ENCODE peak calls at places on chromosomes 16 and 17, in six cellular contexts. B is NT2/D1, O is A673, Z is ovary, H is left ventricle myocardium inferior, S is tibial artery. N is an unnamed sample.
A peak's percentile ranks its signal among the peaks of the same experiment; 100 is the strongest.

GRCh38 chr16:66598111-66598510 is 6.4 kb upstream of the CMTM3 start:
- DNase-seq in B (no peak), O (no peak), Z (no peak), H (no peak), S (no peak), N (no peak)

GRCh38 chr16:89230210-89230609 is 12.7 kb downstream of the ZNF778 start:
- DNase-seq in B (no peak), O (no peak), Z (peak; percentile 19), H (no peak), S (no peak), N (peak; percentile 99)

GRCh38 chr16:11473728-11474127 is 113.0 kb downstream of the LITAF start:
- DNase-seq in B (no peak), O (no peak), Z (no peak), H (no peak), S (no peak), N (no peak)

GRCh38 chr17:78793968-78794367 is 11.9 kb upstream of the CYTH1 start:
- DNase-seq in B (no peak), O (no peak), Z (no peak), H (no peak), S (no peak), N (no peak)

GRCh38 chr16:4179020-4179419 is 62.8 kb upstream of the ADCY9 start:
- DNase-seq in B (no peak), O (peak; percentile 41), Z (peak; percentile 40), H (peak; percentile 22), S (peak; percentile 37), N (no peak)

GRCh38 chr17:80345841-80346497 is 69.0 kb upstream of the ENDOV start:
- DNase-seq in B (no peak), O (no peak), Z (peak; percentile 21), H (no peak), S (no peak), N (no peak)

GRCh38 chr16:13231365-13231764 is 330.0 kb downstream of the SHISA9 start:
- DNase-seq in B (peak; percentile 42), O (no peak), Z (no peak), H (no peak), S (no peak), N (no peak)

GRCh38 chr17:79809530-79810137 is 12.8 kb upstream of the CBX8 start:
- DNase-seq in B (no peak), O (no peak), Z (no peak), H (no peak), S (no peak), N (no peak)

GRCh38 chr16:11547517-11547916 is 39.2 kb downstream of the LITAF start:
- DNase-seq in B (no peak), O (no peak), Z (no peak), H (no peak), S (no peak), N (no peak)

GRCh38 chr17:32281011-32281451 is 15.4 kb downstream of the RHBDL3 start:
- DNase-seq in B (no peak), O (no peak), Z (no peak), H (peak; percentile 67), S (no peak), N (peak; percentile 40)

GRCh38 chr17:30234954-30235353 is 543 bp downstream of the SLC6A4 start:
- DNase-seq in B (no peak), O (no peak), Z (no peak), H (no peak), S (no peak), N (no peak)

GRCh38 chr17:29076722-29077121 is 33.8 kb downstream of the PIPOX start:
- DNase-seq in B (no peak), O (no peak), Z (no peak), H (no peak), S (no peak), N (no peak)

GRCh38 chr17:44906987-44907681 is 7.9 kb upstream of the EFTUD2 start:
- DNase-seq in B (no peak), O (no peak), Z (no peak), H (no peak), S (no peak), N (peak; percentile 79)

GRCh38 chr16:72198021-72198420 is 26.1 kb upstream of the PMFBP1 start:
- DNase-seq in B (no peak), O (peak; percentile 38), Z (peak; percentile 40), H (no peak), S (peak; percentile 75), N (no peak)

GRCh38 chr16:83011101-83011720 is 384.4 kb downstream of the CDH13 start:
- DNase-seq in B (no peak), O (no peak), Z (no peak), H (no peak), S (no peak), N (no peak)

GRCh38 chr16:29993191-29993902 is 2.1 kb downstream of the HIRIP3 start:
- DNase-seq in B (no peak), O (no peak), Z (peak; percentile 41), H (no peak), S (no peak), N (no peak)

GRCh38 chr17:45906927-45907622 is 12.7 kb downstream of the MAPT start:
- DNase-seq in B (no peak), O (no peak), Z (no peak), H (no peak), S (no peak), N (no peak)

GRCh38 chr17:78500806-78501205 is 76.4 kb downstream of the DNAH17 start:
- DNase-seq in B (no peak), O (no peak), Z (no peak), H (no peak), S (no peak), N (no peak)

GRCh38 chr16:4588961-4589360 is 25.7 kb downstream of the UBALD1 start:
- DNase-seq in B (no peak), O (no peak), Z (no peak), H (no peak), S (no peak), N (no peak)

GRCh38 chr16:57377080-57377841 is 5.0 kb downstream of the CX3CL1 start:
- DNase-seq in B (no peak), O (no peak), Z (no peak), H (no peak), S (no peak), N (peak; percentile 20)

GRCh38 chr16:50310308-50311133 is 44.2 kb downstream of the ADCY7 start:
- DNase-seq in B (no peak), O (no peak), Z (peak; percentile 73), H (no peak), S (no peak), N (no peak)

GRCh38 chr16:4272114-4272954 is 489 bp downstream of the TFAP4 start:
- DNase-seq in B (peak; percentile 15), O (peak; percentile 76), Z (no peak), H (peak; percentile 61), S (peak; percentile 56), N (peak; percentile 49)

GRCh38 chr17:45705123-45706009 is 78.8 kb upstream of the CRHR1 start:
- DNase-seq in B (no peak), O (no peak), Z (no peak), H (no peak), S (no peak), N (no peak)

GRCh38 chr16:727291-727977 is 528 bp downstream of the HAGHL start:
- DNase-seq in B (no peak), O (no peak), Z (no peak), H (no peak), S (no peak), N (peak; percentile 44)

GRCh38 chr16:19710191-19710908 is 7.7 kb downstream of the KNOP1 start:
- DNase-seq in B (peak; percentile 63), O (no peak), Z (no peak), H (no peak), S (no peak), N (no peak)
- H3K36me3 ChIP-seq in B (peaks cover 97% of the 10 kb centered on the region), O (peaks cover 59% of the 10 kb centered on the region), Z (no peaks in the 10 kb centered on the region), H (peaks cover 66% of the 10 kb centered on the region), S (peaks cover 53% of the 10 kb centered on the region), N (peaks cover 21% of the 10 kb centered on the region)

GRCh38 chr17:82949984-82950383 is 110.2 kb upstream of the ZNF750 start:
- DNase-seq in B (no peak), O (no peak), Z (peak; percentile 11), H (no peak), S (peak; percentile 9), N (no peak)
- H3K9me3 ChIP-seq in B (peaks cover 55% of the 10 kb centered on the region), O (peaks cover 49% of the 10 kb centered on the region), Z (no peaks in the 10 kb centered on the region), H (peaks cover 60% of the 10 kb centered on the region), S (peaks cover 38% of the 10 kb centered on the region), N (peaks cover 38% of the 10 kb centered on the region)

GRCh38 chr17:40312893-40313659 is 4.1 kb downstream of the RARA start:
- DNase-seq in B (no peak), O (no peak), Z (no peak), H (peak; percentile 16), S (no peak), N (no peak)
- H3K4me1 ChIP-seq in B (peaks cover 31% of the 10 kb centered on the region), O (peaks cover 58% of the 10 kb centered on the region), Z (peaks cover 34% of the 10 kb centered on the region), H (peaks cover 98% of the 10 kb centered on the region), S (peaks cover 90% of the 10 kb centered on the region), N (peaks cover 70% of the 10 kb centered on the region)

GRCh38 chr17:74212913-74213791 is at the start of gene TTYH2:
- DNase-seq in B (peak; percentile 51), O (peak; percentile 95), Z (peak; percentile 91), H (peak; percentile 89), S (peak; percentile 92), N (peak; percentile 94)
- H3K36me3 ChIP-seq in B (peaks cover 28% of the 10 kb centered on the region), O (peaks cover 29% of the 10 kb centered on the region), Z (no peaks in the 10 kb centered on the region), H (peaks cover 22% of the 10 kb centered on the region), S (peaks cover 22% of the 10 kb centered on the region), N (peaks cover 31% of the 10 kb centered on the region)

GRCh38 chr17:21678451-21679081 is 13.8 kb upstream of the KCNJ18 start:
- DNase-seq in B (no peak), O (no peak), Z (no peak), H (no peak), S (no peak), N (no peak)
- H3K9me3 ChIP-seq in B (no peaks in the 10 kb centered on the region), O (peaks cover 20% of the 10 kb centered on the region), Z (no peaks in the 10 kb centered on the region), H (no peaks in the 10 kb centered on the region), S (no peaks in the 10 kb centered on the region), N (no peaks in the 10 kb centered on the region)

GRCh38 chr16:74768239-74768638 is 6.4 kb downstream of the FA2H start:
- DNase-seq in B (no peak), O (no peak), Z (no peak), H (no peak), S (no peak), N (no peak)

GRCh38 chr16:74769791-74770190 is 4.8 kb downstream of the FA2H start:
- DNase-seq in B (no peak), O (no peak), Z (no peak), H (no peak), S (no peak), N (no peak)

GRCh38 chr16:74767749-74768148 is 6.9 kb downstream of the FA2H start:
- DNase-seq in B (no peak), O (no peak), Z (no peak), H (no peak), S (no peak), N (no peak)

GRCh38 chr16:74770826-74771526 is 3.6 kb downstream of the FA2H start:
- DNase-seq in B (no peak), O (no peak), Z (no peak), H (no peak), S (no peak), N (no peak)

GRCh38 chr16:74766729-74767128 is 7.9 kb downstream of the FA2H start:
- DNase-seq in B (no peak), O (no peak), Z (no peak), H (no peak), S (no peak), N (no peak)
- H3K4me1 ChIP-seq in B (no peaks in the 10 kb centered on the region), O (no peaks in the 10 kb centered on the region), Z (no peaks in the 10 kb centered on the region), H (no peaks in the 10 kb centered on the region), S (no peaks in the 10 kb centered on the region), N (no peaks in the 10 kb centered on the region)

GRCh38 chr16:24102120-24102740 is 153.9 kb upstream of the CACNG3 start:
- DNase-seq in B (no peak), O (peak; percentile 56), Z (no peak), H (no peak), S (no peak), N (peak; percentile 20)
- H3K36me3 ChIP-seq in B (no peaks in the 10 kb centered on the region), O (no peaks in the 10 kb centered on the region), Z (no peaks in the 10 kb centered on the region), H (no peaks in the 10 kb centered on the region), S (no peaks in the 10 kb centered on the region), N (no peaks in the 10 kb centered on the region)

N was measured in SJCRH30.